ENCODE peak calls at places on chromosomes 1 and 21, in four cellular contexts. E is choroid plexus epithelial cell, G is astrocyte of the cerebellum, A is adipocyte. R is an unnamed sample.

GRCh38 chr1:179380299-179380698 is 14.5 kb downstream of the AXDND1 start:
- DNase-seq in E (no peak), A (peak; percentile 43), G (no peak), R (no peak)

GRCh38 chr1:195019385-195019784 is 1588.9 kb downstream of the KCNT2 start:
- DNase-seq in G (peak; percentile 86), E (peak; percentile 3), A (no peak), R (no peak)

GRCh38 chr1:155977607-155978324 is 581 bp downstream of the ARHGEF2 start:
- DNase-seq in E (no peak), A (peak; percentile 65), G (no peak), R (no peak)

GRCh38 chr1:202349263-202349928 is 897 bp downstream of the PPP1R12B start:
- DNase-seq in G (no peak), A (peak; percentile 82), E (peak; percentile 81), R (peak; percentile 11)

GRCh38 chr1:40783001-40783905 is at the start of gene KCNQ4:
- DNase-seq in G (no peak), E (no peak), A (peak; percentile 64), R (no peak)

GRCh38 chr1:85449356-85449755 is 15.6 kb downstream of the DDAH1 start:
- DNase-seq in G (no peak), A (no peak), E (no peak), R (no peak)

GRCh38 chr1:84406209-84406917 is 8.1 kb downstream of the DNASE2B start:
- DNase-seq in E (peak; percentile 37), A (no peak), G (no peak), R (no peak)

GRCh38 chr1:168687796-168688195 is 41.2 kb downstream of the DPT start:
- DNase-seq in G (no peak), A (no peak), E (no peak), R (no peak)

GRCh38 chr1:64072089-64072835 is 131.2 kb upstream of the UBE2U start:
- DNase-seq in A (peak; percentile 24), E (peak; percentile 52), G (peak; percentile 72), R (no peak)

GRCh38 chr1:9438431-9439073 is 100.7 kb upstream of the SLC25A33 start:
- DNase-seq in E (peak; percentile 92), G (peak; percentile 52), A (no peak), R (peak; percentile 48)

GRCh38 chr1:9413877-9414213 is 121.2 kb downstream of the SPSB1 start:
- DNase-seq in A (peak; percentile 72), E (no peak), G (peak; percentile 79), R (peak; percentile 37)

GRCh38 chr1:94920061-94920460 is 6.8 kb downstream of the CNN3 start:
- DNase-seq in G (no peak), A (peak; percentile 44), E (no peak), R (no peak)

GRCh38 chr1:15046487-15047165 is 106.9 kb upstream of the TMEM51 start:
- DNase-seq in G (peak; percentile 76), A (peak; percentile 93), E (peak; percentile 87), R (peak; percentile 55)

GRCh38 chr1:17908945-17909344 is 153.8 kb downstream of the ACTL8 start:
- DNase-seq in A (no peak), G (no peak), E (no peak), R (no peak)

GRCh38 chr21:31888936-31889371 is 16.1 kb downstream of the HUNK start:
- DNase-seq in G (no peak), E (no peak), A (peak; percentile 36), R (no peak)

GRCh38 chr1:33181038-33181861 is 593 bp downstream of the TRIM62 start:
- DNase-seq in E (peak; percentile 68), G (no peak), A (peak; percentile 73), R (no peak)

GRCh38 chr1:31781138-31782065 is 17.3 kb upstream of the ADGRB2 start:
- DNase-seq in E (no peak), A (no peak), G (no peak), R (no peak)

GRCh38 chr1:28905921-28906666 is 8.3 kb upstream of the EPB41 start:
- DNase-seq in E (no peak), G (no peak), A (no peak), R (no peak)

GRCh38 chr1:161019767-161020572 is 982 bp downstream of the F11R start:
- DNase-seq in A (no peak), E (peak; percentile 35), G (no peak), R (no peak)

GRCh38 chr1:108830119-108831008 is 26.5 kb downstream of the AKNAD1 start:
- DNase-seq in G (peak; percentile 52), E (peak; percentile 89), A (peak; percentile 93), R (peak; percentile 83)

GRCh38 chr1:236654957-236655356 is 31.3 kb upstream of the ACTN2 start:
- DNase-seq in G (no peak), A (peak; percentile 2), E (no peak), R (no peak)

GRCh38 chr1:29237906-29238600 is 1.7 kb downstream of the PTPRU start:
- DNase-seq in E (no peak), G (no peak), A (peak; percentile 68), R (no peak)

GRCh38 chr1:3474016-3474415 is 19.6 kb downstream of the ARHGEF16 start:
- DNase-seq in A (no peak), E (no peak), G (no peak), R (no peak)

GRCh38 chr1:96474985-96475743 is 246.4 kb upstream of the PTBP2 start:
- DNase-seq in A (no peak), E (no peak), G (no peak), R (no peak)

GRCh38 chr1:204197068-204197467 is 777 bp upstream of the KISS1 start:
- DNase-seq in A (no peak), G (no peak), E (no peak), R (no peak)

GRCh38 chr1:204196068-204196795 is at the start of gene KISS1:
- DNase-seq in A (no peak), G (no peak), E (peak; percentile 11), R (no peak)

GRCh38 chr1:204192589-204193352 is 3.5 kb downstream of the KISS1 start:
- DNase-seq in A (no peak), G (no peak), E (no peak), R (no peak)

GRCh38 chr1:204194080-204194479 is 2.2 kb downstream of the KISS1 start:
- DNase-seq in G (no peak), A (no peak), E (no peak), R (no peak)

DNA sequence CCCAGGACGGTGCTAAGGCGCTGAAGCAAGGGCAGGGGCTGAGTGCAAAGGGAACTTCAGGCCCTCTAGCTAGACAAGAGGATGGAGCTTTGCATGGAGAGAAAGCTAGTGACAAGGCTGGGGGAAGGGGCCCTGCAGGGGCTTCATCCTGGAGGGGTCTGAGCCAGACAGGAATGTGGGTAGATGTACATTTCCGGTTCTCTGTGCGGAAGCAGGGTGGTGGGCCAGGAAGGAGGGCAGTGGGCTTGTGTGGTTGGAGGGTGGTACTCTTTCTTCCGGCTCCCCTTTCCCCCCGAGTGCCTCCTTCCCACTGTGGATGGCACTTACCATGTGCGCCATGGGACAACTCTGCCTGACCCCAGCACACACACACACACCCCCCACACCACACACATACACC is 1.5 kb downstream of the KISS1 start:
- DNase-seq in E (no peak), A (no peak), G (no peak), R (no peak)
- H3K4me3 ChIP-seq in E (no peak overlapping the region), A (no peak overlapping the region), G (no peak overlapping the region), R (no peak overlapping the region)

DNA sequence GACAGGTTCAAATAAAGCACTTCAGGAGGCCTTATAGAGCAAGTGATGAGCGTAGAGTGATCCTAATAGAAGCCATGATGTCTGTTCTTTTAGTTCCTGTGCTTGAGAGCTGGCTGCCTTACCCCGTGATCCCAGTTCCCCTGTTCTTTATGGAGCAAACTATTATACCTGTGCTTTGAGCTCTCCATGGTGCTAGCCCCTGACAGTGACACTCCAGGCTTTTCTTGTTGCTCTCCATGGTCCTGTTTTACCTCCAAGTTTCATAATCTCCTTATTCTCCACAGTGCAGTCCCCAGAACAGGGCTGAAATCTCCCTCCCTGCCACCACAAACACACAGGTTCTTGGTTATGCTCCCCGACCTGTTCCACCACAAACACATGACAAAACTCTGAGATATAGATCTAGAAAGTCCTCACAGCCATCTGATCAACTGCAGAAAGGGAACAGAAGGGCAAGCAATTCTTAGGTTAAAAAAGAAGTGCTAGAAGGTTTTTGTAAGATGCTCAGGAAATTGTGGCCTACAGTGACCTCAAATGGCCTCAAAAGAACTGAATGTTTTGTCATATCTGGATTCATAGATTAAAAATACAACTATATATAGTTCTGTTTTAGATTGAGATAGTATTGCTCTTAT is 6.0 kb downstream of the CADM3 start:
- DNase-seq in E (peak; percentile 76), G (peak; percentile 80), A (peak; percentile 76), R (no peak)
- H3K4me3 ChIP-seq in E (no peak overlapping the region), G (no peak overlapping the region), A (no peak overlapping the region), R (no peak overlapping the region)

GRCh38 chr1:46202975-46203737 is at the start of gene LURAP1:
- DNase-seq in E (peak; percentile 50), A (peak; percentile 83), G (peak; percentile 40), R (peak; percentile 55)
- H3K4me3 ChIP-seq in E (peak within 1 kb of the TSS; percentile 73), A (peak within 1 kb of the TSS; percentile 86), G (peak within 1 kb of the TSS; percentile 80), R (peak within 1 kb of the TSS; percentile 94)

DNA sequence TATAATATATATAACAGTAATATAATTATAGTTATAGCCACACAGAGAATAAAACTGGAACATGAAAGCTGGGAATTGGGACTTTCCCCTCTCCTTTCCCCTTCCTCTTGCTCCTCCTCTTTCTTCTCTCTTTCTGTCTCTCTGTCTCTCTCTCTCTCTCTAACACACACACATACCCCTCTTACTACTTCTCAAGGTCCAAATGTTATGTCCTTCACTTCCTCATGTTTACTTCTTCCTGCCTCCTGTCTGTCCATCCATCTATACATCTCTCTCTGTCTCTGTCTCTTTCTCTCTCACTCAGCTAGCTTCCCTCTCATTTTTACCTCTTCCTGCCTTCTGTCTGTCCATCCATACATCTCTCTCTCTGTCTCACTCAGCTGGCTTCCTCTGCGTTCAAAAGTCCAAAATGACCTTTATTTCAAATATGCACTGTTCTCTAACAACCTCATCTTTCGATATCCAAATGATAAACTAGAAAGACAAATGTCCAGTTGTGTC is 261.1 kb downstream of the SIPA1L2 start:
- DNase-seq in A (no peak), E (no peak), G (no peak), R (no peak)
- H3K4me3 ChIP-seq in A (no peak overlapping the region), E (no peak overlapping the region), G (no peak overlapping the region), R (no peak overlapping the region)